ENCODE peak calls at places on chromosome 4, in ten cellular contexts. F is nephron progenitor cell, N is K562, M is RWPE1, Y is D721Med, A is sigmoid colon, G is Peyer's patch, W is mucosa of descending colon, E is astrocyte, D is pancreas. K is an unnamed sample.

GRCh38 chr4:26351685-26352084 is 30.9 kb downstream of the RBPJ start:
- DNase-seq in F (no peak), D (no peak), G (no peak), Y (no peak), A (no peak), M (no peak), E (no peak), N (no peak), W (no peak), K (no peak)

GRCh38 chr4:19024047-19024446 is 1002.5 kb upstream of the LCORL start:
- DNase-seq in M (no peak), W (no peak), N (no peak), A (no peak), G (no peak), D (no peak), Y (no peak), E (no peak), F (no peak), K (no peak)

GRCh38 chr4:145107126-145107525 is 9.0 kb downstream of the ABCE1 start:
- DNase-seq in G (no peak), M (no peak), W (no peak), F (no peak), D (no peak), N (no peak), A (no peak), Y (no peak), E (no peak), K (no peak)

GRCh38 chr4:83261307-83261706 is 23.3 kb downstream of the COQ2 start:
- DNase-seq in N (no peak), D (peak; percentile 40), A (no peak), G (no peak), E (no peak), M (no peak), W (peak; percentile 75), Y (no peak), F (no peak), K (no peak)

GRCh38 chr4:150366487-150366999 is 215.4 kb upstream of the MAB21L2 start:
- DNase-seq in G (no peak), A (no peak), Y (no peak), D (no peak), W (no peak), N (no peak), E (no peak), F (peak; percentile 16), M (no peak), K (no peak)

GRCh38 chr4:3302164-3302785 is 9.5 kb downstream of the RGS12 start:
- DNase-seq in N (no peak), A (peak; percentile 57), D (no peak), Y (no peak), E (peak; percentile 51), W (no peak), M (no peak), F (no peak), G (peak; percentile 71), K (no peak)

GRCh38 chr4:140100771-140101170 is 53.2 kb downstream of the MAML3 start:
- DNase-seq in D (no peak), M (no peak), Y (no peak), W (no peak), N (no peak), F (no peak), A (no peak), G (no peak), E (peak; percentile 42), K (no peak)

GRCh38 chr4:7441201-7441600 is 6.5 kb upstream of the PSAPL1 start:
- DNase-seq in M (no peak), W (no peak), N (no peak), D (no peak), F (no peak), Y (no peak), E (no peak), G (no peak), A (no peak), K (no peak)

GRCh38 chr4:6332669-6333050 is 63.0 kb downstream of the WFS1 start:
- DNase-seq in A (no peak), F (no peak), M (no peak), N (no peak), W (no peak), E (no peak), D (no peak), Y (no peak), G (no peak), K (no peak)

GRCh38 chr4:6332042-6332668 is 62.5 kb downstream of the WFS1 start:
- DNase-seq in M (peak; percentile 27), A (no peak), N (peak; percentile 66), E (no peak), F (peak; percentile 72), Y (no peak), W (peak; percentile 39), D (peak; percentile 18), G (no peak), K (peak; percentile 69)

GRCh38 chr4:6334203-6334887 is 64.7 kb downstream of the WFS1 start:
- DNase-seq in G (no peak), D (no peak), F (no peak), M (no peak), E (no peak), Y (no peak), N (no peak), W (no peak), A (no peak), K (no peak)

GRCh38 chr4:6335040-6335590 is 65.5 kb downstream of the WFS1 start:
- DNase-seq in M (no peak), N (no peak), A (no peak), D (no peak), E (no peak), G (no peak), F (no peak), W (no peak), Y (no peak), K (no peak)

DNA sequence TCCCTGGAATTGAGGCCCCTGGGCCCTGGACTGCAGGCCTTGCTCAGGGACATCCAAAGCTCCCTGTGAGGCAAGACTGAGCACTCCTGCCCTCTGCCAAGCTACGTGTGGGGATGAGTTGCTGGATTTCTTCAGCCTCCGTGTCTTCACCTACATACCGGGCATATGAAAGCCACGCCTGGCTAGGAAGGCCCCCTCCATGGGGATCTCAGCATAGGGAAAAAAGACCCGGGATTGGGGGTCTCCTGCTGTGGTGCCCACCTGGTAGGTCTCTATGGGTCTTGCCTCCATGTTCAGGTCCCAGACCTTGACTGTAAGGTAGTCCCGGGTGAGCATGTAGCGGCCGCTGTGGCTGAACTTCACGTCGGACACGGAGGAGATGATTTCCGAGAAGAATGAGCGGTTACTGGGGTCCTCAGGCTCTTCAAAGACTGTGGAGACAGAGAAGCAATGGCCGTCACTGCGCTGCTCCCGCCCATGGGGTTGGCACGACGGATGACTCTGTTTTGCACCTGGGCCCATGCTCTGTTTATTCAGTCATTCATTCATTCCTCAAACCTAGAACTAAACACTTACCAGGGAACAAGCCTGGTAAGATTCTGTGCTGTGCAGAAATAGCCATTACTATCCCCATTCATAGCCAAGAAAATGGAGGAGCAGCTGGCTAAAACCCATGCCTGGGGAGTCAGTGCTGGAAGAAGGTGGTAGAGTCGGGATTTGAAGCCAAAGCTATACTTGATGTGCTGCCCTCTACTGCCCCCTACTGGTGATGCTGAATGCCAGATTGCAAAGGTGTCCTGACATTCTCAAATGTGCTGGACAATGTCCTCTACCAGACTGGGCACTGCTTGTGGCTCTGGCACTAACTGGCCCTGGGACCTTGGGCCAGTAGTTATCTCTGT is 63.9 kb downstream of the WFS1 start:
- DNase-seq in G (no peak), N (peak; percentile 63), M (no peak), Y (no peak), E (no peak), D (no peak), F (no peak), W (no peak), A (no peak), K (no peak)
- TF ChIP-seq CTCF in G (peak; percentile 25), N (peak; percentile 63), M (peak; percentile 33), Y (peak; percentile 33), E (peak; percentile 40), D (no peak), F (peak; percentile 33), W (no peak), A (no peak), K (peak; percentile 84)

GRCh38 chr4:37629713-37630112 is 56.5 kb downstream of the RELL1 start:
- DNase-seq in E (no peak), M (no peak), Y (no peak), W (no peak), A (no peak), F (no peak), D (no peak), N (no peak), G (no peak), K (no peak)

GRCh38 chr4:37623940-37624339 is 62.2 kb downstream of the RELL1 start:
- DNase-seq in M (no peak), E (no peak), F (no peak), A (no peak), N (no peak), G (no peak), D (no peak), Y (no peak), W (no peak), K (no peak)

GRCh38 chr4:37625499-37625898 is 60.7 kb downstream of the RELL1 start:
- DNase-seq in D (no peak), Y (no peak), A (no peak), F (no peak), W (no peak), N (no peak), G (no peak), M (no peak), E (no peak), K (no peak)

GRCh38 chr4:37628977-37629609 is 57.1 kb downstream of the RELL1 start:
- DNase-seq in Y (no peak), A (peak; percentile 77), E (peak; percentile 75), N (peak; percentile 43), G (no peak), M (peak; percentile 64), F (no peak), W (peak; percentile 21), D (no peak), K (no peak)

DNA sequence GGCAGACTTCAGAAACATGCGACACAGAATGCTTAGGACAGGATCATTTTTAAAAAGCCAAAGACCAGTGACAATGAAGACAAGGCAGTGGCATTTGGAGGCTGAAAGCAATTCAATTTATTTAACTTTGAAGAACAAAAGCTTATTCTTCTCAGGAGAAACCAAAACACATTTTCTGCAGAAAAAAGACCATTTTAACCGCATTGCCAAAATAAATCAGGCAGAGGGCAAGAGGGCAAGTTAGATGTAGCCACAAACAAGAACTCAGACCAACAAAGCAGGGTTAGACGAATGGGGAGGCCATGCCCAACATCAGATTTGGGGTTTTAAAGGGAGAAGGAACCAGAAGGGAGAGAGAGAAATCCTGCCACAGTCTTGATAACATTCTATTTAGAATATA is 58.9 kb downstream of the RELL1 start:
- DNase-seq in Y (no peak), N (no peak), E (peak; percentile 22), A (no peak), F (no peak), M (no peak), G (no peak), D (no peak), W (no peak), K (no peak)
- TF ChIP-seq CTCF in Y (no peak), N (no peak), E (no peak), A (no peak), F (no peak), M (no peak), G (no peak), D (no peak), W (no peak), K (no peak)

DNA sequence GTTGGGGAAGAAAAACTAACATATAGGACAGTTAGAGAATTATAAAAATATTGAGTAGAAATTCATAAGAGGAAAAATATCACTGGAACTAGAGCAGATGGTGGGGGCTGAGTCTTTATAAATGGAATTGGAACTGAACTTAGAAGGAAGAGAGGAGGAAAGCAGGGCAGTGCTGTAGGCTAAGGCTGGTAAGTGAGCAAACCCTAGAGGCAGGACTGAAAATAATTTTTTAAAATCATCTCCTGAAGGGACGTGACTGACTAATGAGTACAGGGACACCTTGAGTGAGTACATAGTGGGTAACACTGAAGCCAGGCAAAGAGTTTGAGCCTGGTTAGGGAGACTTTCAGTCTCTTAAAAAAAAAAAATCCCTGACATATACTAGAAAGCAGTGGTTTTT is 63.3 kb downstream of the GALNT7 start:
- DNase-seq in G (no peak), W (no peak), D (no peak), A (no peak), M (peak; percentile 19), E (no peak), Y (no peak), F (no peak), N (peak; percentile 35), K (no peak)
- TF ChIP-seq CTCF in G (peak; percentile 39), W (no peak), D (no peak), A (no peak), M (no peak), E (no peak), Y (peak; percentile 4), F (no peak), N (peak; percentile 61), K (no peak)

DNA sequence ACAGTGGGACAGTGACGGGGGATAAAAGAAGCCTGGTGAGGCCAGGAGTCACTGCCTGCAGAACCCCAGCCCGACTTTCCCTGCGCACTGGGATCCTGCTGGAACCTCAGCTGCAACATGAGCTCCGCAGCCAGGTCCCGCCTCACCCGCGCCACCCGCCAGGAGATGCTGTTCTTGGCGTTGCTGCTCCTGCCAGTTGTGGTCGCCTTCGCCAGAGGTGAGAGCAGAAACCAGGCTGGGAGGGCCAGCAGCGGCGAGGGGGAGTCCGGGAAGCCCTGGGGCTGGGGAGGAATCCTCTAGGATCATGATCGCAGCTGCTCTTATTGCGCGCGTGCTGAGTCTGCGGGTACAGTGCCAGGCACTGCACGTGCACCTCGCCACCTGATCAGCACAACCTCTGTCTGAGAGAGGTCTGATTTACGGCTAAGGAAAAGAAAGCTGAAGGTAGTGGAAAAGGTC is at the start of gene PF4V1:
- DNase-seq in D (peak; percentile 12), N (no peak), M (no peak), Y (no peak), F (peak; percentile 21), A (peak; percentile 69), E (no peak), G (no peak), W (peak; percentile 33), K (no peak)
- TF ChIP-seq CTCF in D (no peak), N (no peak), M (no peak), Y (no peak), F (no peak), A (peak; percentile 42), E (no peak), G (peak; percentile 21), W (no peak), K (no peak)